ENCODE peak calls at places on chromosomes 11 and 22, in seven cellular contexts. S, O, R, G, K, E and Q are unnamed samples.
A peak's percentile ranks its signal among the peaks of the same experiment; 100 is the strongest.

GRCh38 chr11:24588075-24588474 is 91.2 kb downstream of the LUZP2 start:
- DNase-seq in G (no peak), K (no peak), O (no peak), R (peak; percentile 15), S (no peak), E (no peak), Q (peak; percentile 26)

GRCh38 chr11:100151944-100152343 is 535.1 kb upstream of the ARHGAP42 start:
- DNase-seq in K (no peak), O (no peak), G (no peak), E (no peak), S (no peak), R (peak; percentile 3), Q (peak; percentile 63)

GRCh38 chr11:69500285-69501120 is 19.0 kb downstream of the LINC01488 start:
- DNase-seq in O (no peak), R (no peak), S (no peak), G (no peak), K (no peak), E (no peak), Q (no peak)

GRCh38 chr22:45308624-45309421 is 911 bp upstream of the FAM118A start:
- DNase-seq in K (no peak), G (peak; percentile 39), S (no peak), E (peak; percentile 43), R (no peak), O (no peak), Q (no peak)

GRCh38 chr22:25334091-25334490 is 114.7 kb downstream of the CRYBB2 start:
- DNase-seq in S (no peak), G (peak; percentile 5), O (peak; percentile 68), R (no peak), K (peak; percentile 21), E (no peak), Q (no peak)

GRCh38 chr11:16958833-16959232 is 55.4 kb downstream of the PLEKHA7 start:
- DNase-seq in O (no peak), R (no peak), G (no peak), E (no peak), S (no peak), K (no peak), Q (no peak)

GRCh38 chr11:1938343-1939005 is 8.7 kb upstream of the MRPL23 start:
- DNase-seq in S (no peak), K (no peak), O (no peak), E (no peak), G (peak; percentile 3), R (no peak), Q (no peak)

GRCh38 chr22:31897842-31898241 is 46.5 kb upstream of the YWHAH start:
- DNase-seq in G (no peak), S (peak; percentile 66), E (no peak), R (no peak), O (no peak), K (no peak), Q (no peak)

GRCh38 chr11:86983071-86983488 is 27.9 kb upstream of the FZD4 start:
- DNase-seq in R (no peak), E (no peak), K (no peak), O (no peak), S (no peak), G (no peak), Q (no peak)

GRCh38 chr11:126188332-126189108 is 22.9 kb downstream of the RPUSD4 start:
- DNase-seq in E (no peak), K (no peak), G (no peak), R (no peak), S (no peak), O (no peak), Q (no peak)

GRCh38 chr11:67301951-67302516 is 1.3 kb upstream of the SSH3 start:
- DNase-seq in S (peak; percentile 53), K (no peak), G (no peak), E (no peak), R (no peak), O (no peak), Q (peak; percentile 36)

GRCh38 chr11:71406681-71407080 is 41.5 kb downstream of the DHCR7 start:
- DNase-seq in E (no peak), R (no peak), K (no peak), S (no peak), O (no peak), G (no peak), Q (no peak)

GRCh38 chr22:37999640-38000272 is 15.4 kb upstream of the SOX10 start:
- DNase-seq in O (peak; percentile 58), G (no peak), S (peak; percentile 44), E (no peak), K (no peak), R (peak; percentile 65), Q (peak; percentile 87)

GRCh38 chr11:103031834-103032233 is 60.1 kb downstream of the DCUN1D5 start:
- DNase-seq in E (no peak), S (peak; percentile 38), O (no peak), R (no peak), G (no peak), K (no peak), Q (no peak)

GRCh38 chr22:32341122-32341740 is 16.4 kb upstream of the RFPL3 start:
- DNase-seq in E (no peak), S (no peak), G (no peak), K (no peak), O (no peak), R (no peak), Q (no peak)

GRCh38 chr11:12239396-12240298 is 129.3 kb downstream of the MICAL2 start:
- DNase-seq in G (no peak), E (no peak), K (no peak), O (no peak), S (peak; percentile 41), R (no peak), Q (no peak)

GRCh38 chr11:68269414-68270081 is 2.2 kb downstream of the C11orf24 start:
- DNase-seq in O (no peak), K (no peak), G (no peak), S (peak; percentile 94), R (no peak), E (no peak), Q (no peak)

GRCh38 chr11:35486934-35487333 is 38.5 kb downstream of the PAMR1 start:
- DNase-seq in E (no peak), R (no peak), G (no peak), S (no peak), O (no peak), K (no peak), Q (no peak)

GRCh38 chr11:110501428-110501827 is 71.7 kb downstream of the FDX1 start:
- DNase-seq in E (no peak), O (no peak), K (no peak), G (no peak), S (no peak), R (no peak), Q (no peak)

GRCh38 chr11:75858613-75859012 is 43.6 kb downstream of the UVRAG start:
- DNase-seq in E (no peak), K (no peak), S (peak; percentile 74), G (no peak), R (no peak), O (no peak), Q (no peak)

GRCh38 chr11:119491753-119492455 is 68.9 kb upstream of the THY1 start:
- DNase-seq in O (no peak), G (no peak), K (no peak), S (peak; percentile 15), R (no peak), E (no peak), Q (no peak)

GRCh38 chr11:35144103-35144741 is 5.3 kb downstream of the CD44 start:
- DNase-seq in R (no peak), K (no peak), E (peak; percentile 76), S (peak; percentile 92), G (peak; percentile 77), O (peak; percentile 8), Q (peak; percentile 72)

GRCh38 chr11:110446594-110446993 is 16.8 kb downstream of the FDX1 start:
- DNase-seq in O (no peak), G (no peak), R (no peak), E (no peak), K (no peak), S (no peak), Q (no peak)

GRCh38 chr11:115301029-115301428 is 203.2 kb downstream of the CADM1 start:
- DNase-seq in R (no peak), G (no peak), O (no peak), K (no peak), E (no peak), S (peak; percentile 50), Q (no peak)

GRCh38 chr11:70833554-70833953 is 418.8 kb downstream of the SHANK2 start:
- DNase-seq in K (no peak), E (no peak), G (no peak), R (no peak), S (no peak), O (no peak), Q (no peak)

GRCh38 chr11:109933126-109933525 is 160.1 kb upstream of the ZC3H12C start:
- DNase-seq in G (no peak), K (no peak), O (no peak), S (no peak), R (no peak), E (no peak), Q (no peak)

GRCh38 chr11:10499452-10500262 is 41.3 kb downstream of the RNF141 start:
- DNase-seq in S (no peak), O (no peak), R (no peak), K (no peak), G (no peak), E (no peak), Q (no peak)

GRCh38 chr22:50318698-50319411 is 8.0 kb downstream of the DENND6B start:
- DNase-seq in K (no peak), E (no peak), S (no peak), R (no peak), G (no peak), O (peak; percentile 91), Q (no peak)

GRCh38 chr11:72840780-72841179 is 26.6 kb downstream of the ATG16L2 start:
- DNase-seq in K (no peak), G (no peak), R (peak; percentile 53), E (no peak), S (peak; percentile 86), O (no peak), Q (peak; percentile 71)

GRCh38 chr11:17718015-17718414 is 1.4 kb upstream of the MYOD1 start:
- DNase-seq in O (no peak), R (no peak), S (no peak), E (no peak), G (no peak), K (no peak), Q (no peak)

GRCh38 chr22:24855794-24856193 is 49.8 kb downstream of the SGSM1 start:
- DNase-seq in S (no peak), E (no peak), G (no peak), O (no peak), R (no peak), K (no peak), Q (no peak)

GRCh38 chr22:19942071-19942885 is 660 bp upstream of the TXNRD2 start:
- DNase-seq in S (peak; percentile 77), R (peak; percentile 19), O (peak; percentile 50), E (no peak), G (no peak), K (no peak), Q (no peak)

GRCh38 chr11:128686045-128686741 is 7.7 kb upstream of the FLI1 start:
- DNase-seq in E (peak; percentile 36), R (no peak), O (no peak), S (no peak), G (peak; percentile 36), K (no peak), Q (no peak)

GRCh38 chr11:128964463-128964930 is 21.8 kb upstream of the TP53AIP1 start:
- DNase-seq in O (no peak), K (no peak), E (no peak), S (no peak), G (no peak), R (no peak), Q (no peak)

GRCh38 chr22:32204856-32205722 is at the start of gene RFPL2:
- DNase-seq in R (peak; percentile 41), S (peak; percentile 4), K (no peak), O (no peak), E (peak; percentile 46), G (peak; percentile 49), Q (peak; percentile 55)